ENCODE peak calls at places on chromosomes 4 and X, in six cellular contexts. U is AG09319, X is GM13976, G is upper lobe of right lung, F is BJ, C is pancreas. S is an unnamed sample.
A peak's percentile ranks its signal among the peaks of the same experiment; 100 is the strongest.

GRCh38 chr4:52588771-52589591 is 70.1 kb downstream of the USP46 start:
- DNase-seq in F (no peak), G (no peak), U (no peak), C (no peak), X (no peak), S (no peak)

GRCh38 chr4:142126890-142127497 is 490.6 kb downstream of the IL15 start:
- DNase-seq in C (no peak), X (peak; percentile 6), G (no peak), U (peak; percentile 44), F (peak; percentile 26), S (peak; percentile 77)

GRCh38 chr4:61678297-61678696 is 478.2 kb downstream of the ADGRL3 start:
- DNase-seq in X (no peak), U (no peak), C (no peak), F (no peak), G (no peak), S (no peak)

GRCh38 chrX:13898084-13898483 is 81.2 kb upstream of the GPM6B start:
- DNase-seq in G (no peak), U (no peak), X (peak; percentile 30), F (no peak), C (no peak), S (peak; percentile 70)

GRCh38 chr4:83219344-83219990 is 65.1 kb downstream of the COQ2 start:
- DNase-seq in X (no peak), F (peak; percentile 44), U (no peak), G (peak; percentile 67), C (no peak), S (peak; percentile 83)

GRCh38 chr4:139419388-139419914 is 34.5 kb upstream of the RAB33B start:
- DNase-seq in C (no peak), U (peak; percentile 15), X (no peak), G (no peak), F (peak; percentile 43), S (peak; percentile 31)

GRCh38 chr4:75714681-75715080 is 9.7 kb upstream of the USO1 start:
- DNase-seq in C (no peak), F (no peak), G (no peak), X (no peak), U (no peak), S (no peak)

GRCh38 chr4:77734928-77735327 is 84.2 kb downstream of the CNOT6L start:
- DNase-seq in G (no peak), U (peak; percentile 20), X (peak; percentile 44), F (peak; percentile 10), C (no peak), S (peak; percentile 66)

GRCh38 chrX:7318246-7318645 is 170.3 kb upstream of the PUDP start:
- DNase-seq in X (no peak), F (no peak), C (no peak), G (no peak), U (no peak), S (no peak)

GRCh38 chrX:7314425-7314824 is 166.5 kb upstream of the PUDP start:
- DNase-seq in C (no peak), U (no peak), X (no peak), F (no peak), G (no peak), S (no peak)

GRCh38 chrX:7316887-7317286 is 168.9 kb upstream of the PUDP start:
- DNase-seq in C (no peak), U (peak; percentile 24), X (no peak), F (peak; percentile 49), G (no peak), S (no peak)

GRCh38 chrX:7316280-7316679 is 168.3 kb upstream of the PUDP start:
- DNase-seq in F (no peak), C (no peak), X (no peak), U (no peak), G (no peak), S (no peak)

GRCh38 chrX:7318661-7319060 is 170.7 kb upstream of the PUDP start:
- DNase-seq in X (no peak), U (no peak), G (no peak), F (no peak), C (no peak), S (no peak)
- TF ChIP-seq CTCF in X (no peak), U (no peak), G (no peak), F (peak; percentile 8), C (no peak), S (no peak)

GRCh38 chr4:40573593-40574311 is 55.9 kb downstream of the RBM47 start:
- DNase-seq in F (no peak), X (no peak), U (no peak), C (no peak), G (no peak), S (peak; percentile 70)

GRCh38 chr4:40572692-40573287 is 56.9 kb downstream of the RBM47 start:
- DNase-seq in U (no peak), C (no peak), F (no peak), X (no peak), G (no peak), S (peak; percentile 68)

GRCh38 chr4:40570348-40571077 is 59.2 kb downstream of the RBM47 start:
- DNase-seq in U (no peak), F (no peak), C (no peak), X (no peak), G (no peak), S (no peak)

GRCh38 chr4:40575846-40576245 is 53.8 kb downstream of the RBM47 start:
- DNase-seq in F (no peak), X (no peak), C (no peak), G (no peak), U (no peak), S (no peak)

GRCh38 chr4:40571208-40571607 is 58.5 kb downstream of the RBM47 start:
- DNase-seq in F (no peak), U (no peak), G (no peak), C (no peak), X (no peak), S (no peak)
- TF ChIP-seq CTCF in F (no peak), U (no peak), G (no peak), C (no peak), X (no peak), S (no peak)

DNA sequence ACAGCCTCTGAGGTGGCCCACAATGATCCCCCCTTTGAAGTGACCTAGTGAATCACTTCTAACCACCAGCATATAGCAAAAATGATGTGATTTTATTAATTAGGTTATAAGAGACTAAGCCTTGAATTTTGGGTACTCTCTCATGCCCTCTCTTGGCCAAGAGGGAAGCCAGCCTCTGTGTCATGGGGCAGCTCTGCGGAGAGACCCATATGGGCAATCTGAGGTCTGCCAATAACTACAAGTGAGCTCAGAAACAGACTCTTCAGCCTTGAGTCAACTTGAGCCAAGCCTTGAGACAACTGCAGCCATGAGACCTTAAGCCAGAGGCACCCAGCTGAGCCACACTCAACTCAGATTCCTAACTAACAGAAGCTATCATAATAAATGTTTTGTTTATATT is 45.7 kb downstream of the MANBA start:
- DNase-seq in C (no peak), U (no peak), F (no peak), X (no peak), G (no peak), S (peak; percentile 8)
- TF ChIP-seq CTCF in C (no peak), U (no peak), F (no peak), X (no peak), G (peak; percentile 12), S (no peak)

DNA sequence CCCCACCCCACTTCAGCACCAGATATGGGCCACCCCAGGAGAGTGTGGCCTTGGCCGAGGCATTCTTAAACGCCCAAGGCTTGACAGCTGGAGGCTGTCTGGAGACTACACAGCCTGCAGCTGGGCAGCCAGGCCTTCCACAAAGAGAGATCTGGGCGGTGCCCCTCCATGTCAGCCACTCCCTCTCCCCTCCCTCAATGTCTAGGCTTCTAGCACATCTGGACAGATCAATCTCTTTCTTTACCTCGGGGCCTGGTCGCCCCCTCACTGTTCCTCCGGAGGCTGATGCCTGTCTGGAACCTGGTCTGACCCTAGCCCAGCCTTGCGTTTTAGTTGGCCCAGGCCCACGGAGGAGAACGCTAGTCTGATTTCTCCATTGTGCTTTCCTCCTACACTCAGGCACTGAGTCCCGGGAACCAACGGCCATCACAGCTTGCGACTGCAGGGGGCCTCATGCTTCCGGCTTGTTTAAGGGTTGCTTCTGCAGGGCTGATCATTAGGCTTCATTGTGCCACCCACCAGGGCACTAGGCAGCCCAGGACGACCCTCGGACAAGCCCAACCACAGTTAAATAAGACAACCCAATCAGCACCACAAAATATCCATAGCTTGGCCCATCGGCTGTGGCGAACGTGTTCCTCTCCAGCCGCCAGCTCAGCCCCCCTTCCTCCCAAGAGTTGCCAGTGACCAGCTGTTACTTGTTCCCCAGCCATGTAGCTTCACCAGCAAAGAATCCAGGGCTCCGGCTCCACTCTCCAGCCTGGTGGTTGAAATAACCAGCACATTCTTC is 200.6 kb downstream of the BCOR start:
- DNase-seq in X (no peak), U (no peak), C (peak; percentile 42), F (no peak), G (no peak), S (no peak)
- TF ChIP-seq CTCF in X (no peak), U (no peak), C (no peak), F (peak; percentile 9), G (peak; percentile 8), S (no peak)

DNA sequence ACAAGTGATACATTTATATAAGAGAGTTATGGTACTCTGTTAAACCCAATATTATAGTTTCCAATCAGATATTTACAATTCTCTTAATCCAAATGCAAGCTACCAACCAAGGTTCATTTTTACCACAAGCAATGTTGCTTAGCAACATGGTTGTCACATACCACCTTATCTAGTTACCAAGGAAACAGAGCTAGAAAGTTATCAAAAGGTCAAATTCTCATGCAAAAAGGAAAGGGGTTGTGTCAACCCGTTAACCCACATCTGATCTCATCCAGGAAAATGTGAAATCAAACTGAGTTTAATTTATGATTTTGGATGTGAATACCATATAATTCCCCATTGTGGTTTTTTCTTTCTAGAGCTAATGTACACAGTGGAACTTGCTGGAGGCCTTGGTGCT is 274.1 kb upstream of the MAGEB2 start:
- DNase-seq in F (no peak), X (no peak), U (no peak), G (no peak), C (no peak), S (no peak)
- TF ChIP-seq CTCF in F (no peak), X (no peak), U (no peak), G (no peak), C (no peak), S (no peak)

DNA sequence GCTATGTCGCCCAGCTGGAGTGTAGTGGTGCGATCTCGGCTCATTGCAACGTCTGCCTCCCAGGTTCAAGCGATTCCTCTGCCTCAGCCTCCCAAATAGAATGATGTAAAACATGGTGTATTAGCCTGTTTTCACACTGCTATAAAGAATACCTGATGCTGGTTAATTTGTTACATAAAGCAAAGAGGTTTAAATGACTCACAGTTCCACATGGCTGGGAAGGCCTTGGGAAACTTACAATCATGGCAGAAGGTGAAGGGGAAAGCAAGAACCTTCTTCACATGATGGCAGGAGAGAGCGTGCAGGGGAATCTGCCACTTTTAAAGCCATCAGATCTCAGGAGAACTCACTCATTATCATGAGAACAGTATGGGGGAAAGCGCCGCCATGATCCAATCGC is 1191.8 kb downstream of the ARAP2 start:
- DNase-seq in U (no peak), G (no peak), X (no peak), F (no peak), C (no peak), S (no peak)
- TF ChIP-seq CTCF in U (no peak), G (no peak), X (no peak), F (no peak), C (no peak), S (no peak)

GRCh38 chr4:25159837-25160713 is at the start of gene SEPSECS:
- DNase-seq in U (peak; percentile 93), C (peak; percentile 97), F (peak; percentile 92), G (peak; percentile 98), X (peak; percentile 85), S (peak; percentile 98)
- TF ChIP-seq CTCF in U (no peak), C (no peak), F (no peak), G (no peak), X (no peak), S (no peak)

S was measured in GM12865.